ENCODE peak calls at places on chromosomes 5 and 9, in nine cellular contexts. One of them, this sample, is unnamed.

GRCh38 chr9:116049506-116049905 is 104.1 kb upstream of the PAPPA start:
- DNase-seq in SK-N-SH: no peak
- DNase-seq in iPS-NIHi11: no peak
- DNase-seq in AG08395: no peak
- DNase-seq in ACHN: no peak
- DNase-seq in HT1080: no peak
- DNase-seq in NCI-H2029: no peak
- DNase-seq in stomach: no peak
- DNase-seq in putamen: no peak
- DNase-seq in this sample: no peak

GRCh38 chr5:151600069-151600665 is 9.0 kb upstream of the FAT2 start:
- DNase-seq in SK-N-SH: no peak
- DNase-seq in iPS-NIHi11: no peak
- DNase-seq in AG08395: no peak
- DNase-seq in ACHN: no peak
- DNase-seq in HT1080: no peak
- DNase-seq in NCI-H2029: no peak
- DNase-seq in stomach: no peak
- DNase-seq in putamen: no peak
- DNase-seq in this sample: no peak

GRCh38 chr5:74030821-74031220 is 404.8 kb downstream of the ARHGEF28 start:
- DNase-seq in SK-N-SH: no peak
- DNase-seq in iPS-NIHi11: no peak
- DNase-seq in AG08395: no peak
- DNase-seq in ACHN: no peak
- DNase-seq in HT1080: no peak
- DNase-seq in NCI-H2029: no peak
- DNase-seq in stomach: no peak
- DNase-seq in putamen: no peak
- DNase-seq in this sample: no peak

GRCh38 chr5:155211764-155212163 is 198.2 kb downstream of the KIF4B start:
- DNase-seq in SK-N-SH: no peak
- DNase-seq in iPS-NIHi11: no peak
- DNase-seq in AG08395: no peak
- DNase-seq in ACHN: no peak
- DNase-seq in HT1080: no peak
- DNase-seq in NCI-H2029: no peak
- DNase-seq in stomach: no peak
- DNase-seq in putamen: no peak
- DNase-seq in this sample: no peak

GRCh38 chr5:143495124-143495523 is 91.6 kb upstream of the NR3C1 start:
- DNase-seq in SK-N-SH: no peak
- DNase-seq in iPS-NIHi11: no peak
- DNase-seq in AG08395: no peak
- DNase-seq in ACHN: no peak
- DNase-seq in HT1080: no peak
- DNase-seq in NCI-H2029: no peak
- DNase-seq in stomach: no peak
- DNase-seq in putamen: no peak
- DNase-seq in this sample: peak

GRCh38 chr9:32783168-32783891 is at the start of gene TMEM215:
- DNase-seq in SK-N-SH: peak
- DNase-seq in iPS-NIHi11: peak
- DNase-seq in AG08395: no peak
- DNase-seq in ACHN: peak
- DNase-seq in HT1080: no peak
- DNase-seq in NCI-H2029: no peak
- DNase-seq in stomach: no peak
- DNase-seq in putamen: no peak
- DNase-seq in this sample: no peak

GRCh38 chr9:134225816-134226215 is 61.5 kb upstream of the RNU6ATAC start:
- DNase-seq in SK-N-SH: no peak
- DNase-seq in iPS-NIHi11: no peak
- DNase-seq in AG08395: no peak
- DNase-seq in ACHN: no peak
- DNase-seq in HT1080: no peak
- DNase-seq in NCI-H2029: no peak
- DNase-seq in stomach: no peak
- DNase-seq in putamen: no peak
- DNase-seq in this sample: no peak

GRCh38 chr5:172791291-172791690 is 20.3 kb upstream of the DUSP1 start:
- DNase-seq in SK-N-SH: no peak
- DNase-seq in iPS-NIHi11: no peak
- DNase-seq in AG08395: no peak
- DNase-seq in ACHN: no peak
- DNase-seq in HT1080: no peak
- DNase-seq in NCI-H2029: no peak
- DNase-seq in stomach: no peak
- DNase-seq in putamen: no peak
- DNase-seq in this sample: no peak

GRCh38 chr5:1118231-1118698 is 6.4 kb upstream of the SLC12A7 start:
- DNase-seq in SK-N-SH: no peak
- DNase-seq in iPS-NIHi11: no peak
- DNase-seq in AG08395: no peak
- DNase-seq in ACHN: peak
- DNase-seq in HT1080: no peak
- DNase-seq in NCI-H2029: peak
- DNase-seq in stomach: no peak
- DNase-seq in putamen: peak
- DNase-seq in this sample: no peak

GRCh38 chr9:2317591-2317990 is 302.4 kb downstream of the SMARCA2 start:
- DNase-seq in SK-N-SH: no peak
- DNase-seq in iPS-NIHi11: no peak
- DNase-seq in AG08395: no peak
- DNase-seq in ACHN: no peak
- DNase-seq in HT1080: no peak
- DNase-seq in NCI-H2029: no peak
- DNase-seq in stomach: no peak
- DNase-seq in putamen: no peak
- DNase-seq in this sample: no peak

GRCh38 chr9:14674630-14675029 is 18.6 kb downstream of the ZDHHC21 start:
- DNase-seq in SK-N-SH: no peak
- DNase-seq in iPS-NIHi11: no peak
- DNase-seq in AG08395: no peak
- DNase-seq in ACHN: no peak
- DNase-seq in HT1080: no peak
- DNase-seq in NCI-H2029: no peak
- DNase-seq in stomach: no peak
- DNase-seq in putamen: no peak
- DNase-seq in this sample: no peak

GRCh38 chr5:137632716-137633115 is 103.2 kb downstream of the KLHL3 start:
- DNase-seq in SK-N-SH: no peak
- DNase-seq in iPS-NIHi11: no peak
- DNase-seq in AG08395: no peak
- DNase-seq in ACHN: no peak
- DNase-seq in HT1080: no peak
- DNase-seq in NCI-H2029: no peak
- DNase-seq in stomach: no peak
- DNase-seq in putamen: no peak
- DNase-seq in this sample: no peak

GRCh38 chr5:56545016-56545415 is 270.3 kb upstream of the MAP3K1 start:
- DNase-seq in SK-N-SH: no peak
- DNase-seq in iPS-NIHi11: no peak
- DNase-seq in AG08395: no peak
- DNase-seq in ACHN: no peak
- DNase-seq in HT1080: no peak
- DNase-seq in NCI-H2029: no peak
- DNase-seq in stomach: no peak
- DNase-seq in putamen: no peak
- DNase-seq in this sample: no peak

GRCh38 chr5:90898330-90899013 is 339.9 kb downstream of the ADGRV1 start:
- DNase-seq in SK-N-SH: no peak
- DNase-seq in iPS-NIHi11: no peak
- DNase-seq in AG08395: peak
- DNase-seq in ACHN: no peak
- DNase-seq in HT1080: peak
- DNase-seq in NCI-H2029: no peak
- DNase-seq in stomach: no peak
- DNase-seq in putamen: no peak
- DNase-seq in this sample: peak

GRCh38 chr5:65190328-65191053 is 291.2 kb downstream of the ADAMTS6 start:
- DNase-seq in SK-N-SH: no peak
- DNase-seq in iPS-NIHi11: no peak
- DNase-seq in AG08395: peak
- DNase-seq in ACHN: no peak
- DNase-seq in HT1080: peak
- DNase-seq in NCI-H2029: no peak
- DNase-seq in stomach: no peak
- DNase-seq in putamen: no peak
- DNase-seq in this sample: peak

GRCh38 chr9:109113892-109114609 is 5.7 kb downstream of the TMEM245 start:
- DNase-seq in SK-N-SH: no peak
- DNase-seq in iPS-NIHi11: no peak
- DNase-seq in AG08395: no peak
- DNase-seq in ACHN: no peak
- DNase-seq in HT1080: no peak
- DNase-seq in NCI-H2029: no peak
- DNase-seq in stomach: no peak
- DNase-seq in putamen: no peak
- DNase-seq in this sample: no peak

GRCh38 chr9:5718296-5719032 is 89.6 kb downstream of the RIC1 start:
- DNase-seq in SK-N-SH: no peak
- DNase-seq in iPS-NIHi11: no peak
- DNase-seq in AG08395: peak
- DNase-seq in ACHN: no peak
- DNase-seq in HT1080: no peak
- DNase-seq in NCI-H2029: no peak
- DNase-seq in stomach: no peak
- DNase-seq in putamen: no peak
- DNase-seq in this sample: peak

GRCh38 chr9:77793909-77794308 is 145.8 kb upstream of the GNA14 start:
- DNase-seq in SK-N-SH: no peak
- DNase-seq in iPS-NIHi11: no peak
- DNase-seq in AG08395: peak
- DNase-seq in ACHN: peak
- DNase-seq in HT1080: peak
- DNase-seq in NCI-H2029: peak
- DNase-seq in stomach: no peak
- DNase-seq in putamen: peak
- DNase-seq in this sample: peak

GRCh38 chr9:92010705-92011536 is 60.9 kb upstream of the ROR2 start:
- DNase-seq in SK-N-SH: no peak
- DNase-seq in iPS-NIHi11: no peak
- DNase-seq in AG08395: no peak
- DNase-seq in ACHN: no peak
- DNase-seq in HT1080: no peak
- DNase-seq in NCI-H2029: no peak
- DNase-seq in stomach: no peak
- DNase-seq in putamen: no peak
- DNase-seq in this sample: no peak

GRCh38 chr5:134590992-134591659 is 41.5 kb downstream of the SAR1B start:
- DNase-seq in SK-N-SH: no peak
- DNase-seq in iPS-NIHi11: no peak
- DNase-seq in AG08395: no peak
- DNase-seq in ACHN: no peak
- DNase-seq in HT1080: peak
- DNase-seq in NCI-H2029: peak
- DNase-seq in stomach: peak
- DNase-seq in putamen: no peak
- DNase-seq in this sample: no peak

GRCh38 chr5:122183098-122183794 is 53.9 kb downstream of the ZNF474 start:
- DNase-seq in SK-N-SH: no peak
- DNase-seq in iPS-NIHi11: peak
- DNase-seq in AG08395: peak
- DNase-seq in ACHN: peak
- DNase-seq in HT1080: peak
- DNase-seq in NCI-H2029: no peak
- DNase-seq in stomach: peak
- DNase-seq in putamen: peak
- DNase-seq in this sample: peak

GRCh38 chr9:88833946-88834345 is 157.3 kb upstream of the S1PR3 start:
- DNase-seq in SK-N-SH: no peak
- DNase-seq in iPS-NIHi11: no peak
- DNase-seq in AG08395: no peak
- DNase-seq in ACHN: no peak
- DNase-seq in HT1080: no peak
- DNase-seq in NCI-H2029: no peak
- DNase-seq in stomach: no peak
- DNase-seq in putamen: no peak
- DNase-seq in this sample: no peak

GRCh38 chr9:114141553-114142548 is 13.5 kb upstream of the COL27A1 start:
- DNase-seq in SK-N-SH: no peak
- DNase-seq in iPS-NIHi11: no peak
- DNase-seq in AG08395: no peak
- DNase-seq in ACHN: no peak
- DNase-seq in HT1080: no peak
- DNase-seq in NCI-H2029: no peak
- DNase-seq in stomach: peak
- DNase-seq in putamen: no peak
- DNase-seq in this sample: peak

GRCh38 chr9:214488-215448 is at the start of gene DOCK8:
- DNase-seq in SK-N-SH: peak
- DNase-seq in iPS-NIHi11: peak
- DNase-seq in AG08395: no peak
- DNase-seq in ACHN: peak
- DNase-seq in HT1080: no peak
- DNase-seq in NCI-H2029: peak
- DNase-seq in stomach: peak
- DNase-seq in putamen: no peak
- DNase-seq in this sample: no peak

GRCh38 chr9:132670816-132671371 is 630 bp downstream of the GTF3C4 start:
- DNase-seq in SK-N-SH: peak
- DNase-seq in iPS-NIHi11: peak
- DNase-seq in AG08395: peak
- DNase-seq in ACHN: peak
- DNase-seq in HT1080: peak
- DNase-seq in NCI-H2029: peak
- DNase-seq in stomach: no peak
- DNase-seq in putamen: no peak
- DNase-seq in this sample: peak

GRCh38 chr9:134136117-134136996 is 475 bp downstream of the WDR5 start:
- DNase-seq in SK-N-SH: no peak
- DNase-seq in iPS-NIHi11: no peak
- DNase-seq in AG08395: peak
- DNase-seq in ACHN: peak
- DNase-seq in HT1080: no peak
- DNase-seq in NCI-H2029: no peak
- DNase-seq in stomach: no peak
- DNase-seq in putamen: no peak
- DNase-seq in this sample: peak

GRCh38 chr5:10902145-10902544 is 141.1 kb upstream of the DAP start:
- DNase-seq in SK-N-SH: no peak
- DNase-seq in iPS-NIHi11: no peak
- DNase-seq in AG08395: peak
- DNase-seq in ACHN: no peak
- DNase-seq in HT1080: peak
- DNase-seq in NCI-H2029: no peak
- DNase-seq in stomach: no peak
- DNase-seq in putamen: no peak
- DNase-seq in this sample: peak

GRCh38 chr9:94813379-94813778 is 86.9 kb downstream of the AOPEP start:
- DNase-seq in SK-N-SH: no peak
- DNase-seq in iPS-NIHi11: no peak
- DNase-seq in AG08395: no peak
- DNase-seq in ACHN: no peak
- DNase-seq in HT1080: no peak
- DNase-seq in NCI-H2029: peak
- DNase-seq in stomach: no peak
- DNase-seq in putamen: no peak
- DNase-seq in this sample: no peak

GRCh38 chr9:121340676-121341392 is 29.2 kb downstream of the STOM start:
- DNase-seq in SK-N-SH: no peak
- DNase-seq in iPS-NIHi11: no peak
- DNase-seq in AG08395: no peak
- DNase-seq in ACHN: no peak
- DNase-seq in HT1080: peak
- DNase-seq in NCI-H2029: no peak
- DNase-seq in stomach: no peak
- DNase-seq in putamen: no peak
- DNase-seq in this sample: no peak

GRCh38 chr9:79651251-79651795 is 79.6 kb downstream of the TLE4 start:
- DNase-seq in SK-N-SH: no peak
- DNase-seq in iPS-NIHi11: no peak
- DNase-seq in AG08395: no peak
- DNase-seq in ACHN: no peak
- DNase-seq in HT1080: no peak
- DNase-seq in NCI-H2029: no peak
- DNase-seq in stomach: no peak
- DNase-seq in putamen: no peak
- DNase-seq in this sample: no peak

GRCh38 chr5:65475336-65475735 is 6.4 kb downstream of the ADAMTS6 start:
- DNase-seq in SK-N-SH: no peak
- DNase-seq in iPS-NIHi11: no peak
- DNase-seq in AG08395: no peak
- DNase-seq in ACHN: no peak
- DNase-seq in HT1080: no peak
- DNase-seq in NCI-H2029: no peak
- DNase-seq in stomach: no peak
- DNase-seq in putamen: no peak
- DNase-seq in this sample: peak